ENCODE peak calls at places on chromosome 20, in eight cellular contexts. L is tibial artery; I is NCI-H1092; A is sciatic nerve; F is substantia nigra; Y is stimulated activated CD8-positive, alpha-beta memory T cell treated with anti-CD3 and anti-CD28 coated beads, Interleukin-15, amount 100 ng/mL, for 48 hours; T is cardiac fibroblast; R is stimulated activated CD4-positive, alpha-beta T cell treated with anti-CD3 and anti-CD28 coated beads, TNF-alpha, amount 100 ng/mL, for 1 hour. O is an unnamed sample.

GRCh38 chr20:32130352-32130751 is 20.8 kb downstream of the TM9SF4 start:
- DNase-seq in L (no peak), F (no peak), R (no peak), T (peak; percentile 39), A (no peak), I (no peak), Y (no peak), O (no peak)

GRCh38 chr20:17939622-17940446 is 28.8 kb downstream of the SNX5 start:
- DNase-seq in A (no peak), T (no peak), L (no peak), I (no peak), Y (no peak), R (no peak), F (no peak), O (no peak)

GRCh38 chr20:48594533-48594932 is 233.3 kb downstream of the PREX1 start:
- DNase-seq in Y (no peak), R (no peak), T (no peak), A (peak; percentile 34), I (no peak), F (no peak), L (peak; percentile 24), O (no peak)

GRCh38 chr20:23050847-23051627 is 1.6 kb upstream of the THBD start:
- DNase-seq in R (no peak), I (no peak), F (no peak), Y (no peak), L (peak; percentile 93), T (peak; percentile 91), A (peak; percentile 85), O (no peak)

GRCh38 chr20:21102252-21102609 is 3.9 kb downstream of the LINC00237 start:
- DNase-seq in L (no peak), R (no peak), A (no peak), T (no peak), F (no peak), Y (no peak), I (no peak), O (no peak)

GRCh38 chr20:23245553-23246128 is 105.0 kb upstream of the NXT1 start:
- DNase-seq in F (peak; percentile 10), A (peak; percentile 71), R (no peak), L (peak; percentile 77), T (peak; percentile 61), Y (no peak), I (no peak), O (no peak)

GRCh38 chr20:855466-856360 is 22.2 kb downstream of the FAM110A start:
- DNase-seq in T (no peak), F (no peak), L (no peak), Y (no peak), A (no peak), R (no peak), I (no peak), O (no peak)

GRCh38 chr20:51893723-51894122 is 91.4 kb upstream of the SALL4 start:
- DNase-seq in F (no peak), T (no peak), R (no peak), L (no peak), I (no peak), Y (no peak), A (no peak), O (no peak)

GRCh38 chr20:57425150-57426013 is 34.2 kb downstream of the RBM38 start:
- DNase-seq in L (no peak), I (no peak), A (no peak), T (no peak), Y (no peak), R (no peak), F (no peak), O (no peak)